ENCODE peak calls at places on chromosomes 1 and 21, in five cellular contexts. One of them, this sample, is unnamed. For H3K4me1, the result is how much of the 10 kb centered on the place peaks cover.

GRCh38 chr1:912740-913301 is 10.9 kb upstream of the SAMD11 start:
- DNase-seq in stomach: no peak
- DNase-seq in left ventricle myocardium inferior: peak
- DNase-seq in NT2/D1: no peak
- DNase-seq in heart right ventricle: no peak
- DNase-seq in this sample: no peak

GRCh38 chr1:192545781-192546521 is 29.6 kb upstream of the RGS1 start:
- DNase-seq in stomach: no peak
- DNase-seq in left ventricle myocardium inferior: no peak
- DNase-seq in NT2/D1: no peak
- DNase-seq in heart right ventricle: no peak
- DNase-seq in this sample: no peak

GRCh38 chr21:44930543-44930981 is 9.3 kb upstream of the SLX9 start:
- DNase-seq in stomach: no peak
- DNase-seq in left ventricle myocardium inferior: peak
- DNase-seq in NT2/D1: no peak
- DNase-seq in heart right ventricle: no peak
- DNase-seq in this sample: no peak

GRCh38 chr21:39062196-39062900 is 120.9 kb downstream of the PSMG1 start:
- DNase-seq in stomach: no peak
- DNase-seq in left ventricle myocardium inferior: no peak
- DNase-seq in NT2/D1: no peak
- DNase-seq in heart right ventricle: no peak
- DNase-seq in this sample: no peak

GRCh38 chr21:33931799-33932390 is 16.3 kb upstream of the ATP5PO start:
- DNase-seq in stomach: no peak
- DNase-seq in left ventricle myocardium inferior: no peak
- DNase-seq in NT2/D1: no peak
- DNase-seq in heart right ventricle: no peak
- DNase-seq in this sample: no peak

GRCh38 chr1:196034080-196034706 is 574.0 kb downstream of the KCNT2 start:
- DNase-seq in stomach: no peak
- DNase-seq in left ventricle myocardium inferior: no peak
- DNase-seq in NT2/D1: peak
- DNase-seq in heart right ventricle: no peak
- DNase-seq in this sample: no peak

GRCh38 chr21:40658237-40658636 is 188.7 kb downstream of the DSCAM start:
- DNase-seq in stomach: no peak
- DNase-seq in left ventricle myocardium inferior: no peak
- DNase-seq in NT2/D1: no peak
- DNase-seq in heart right ventricle: no peak
- DNase-seq in this sample: no peak

GRCh38 chr1:182185822-182186756 is 124.6 kb upstream of the ZNF648 start:
- DNase-seq in stomach: no peak
- DNase-seq in left ventricle myocardium inferior: no peak
- DNase-seq in NT2/D1: peak
- DNase-seq in heart right ventricle: no peak
- DNase-seq in this sample: no peak

GRCh38 chr1:43557744-43558245 is 27.1 kb downstream of the PTPRF start:
- DNase-seq in stomach: peak
- DNase-seq in left ventricle myocardium inferior: no peak
- DNase-seq in NT2/D1: no peak
- DNase-seq in heart right ventricle: no peak
- DNase-seq in this sample: no peak

GRCh38 chr1:54177726-54178125 is 22.1 kb downstream of the CYB5RL start:
- DNase-seq in stomach: no peak
- DNase-seq in left ventricle myocardium inferior: no peak
- DNase-seq in NT2/D1: no peak
- DNase-seq in heart right ventricle: no peak
- DNase-seq in this sample: no peak

GRCh38 chr1:99326215-99326949 is 62.1 kb downstream of the PLPPR4 start:
- DNase-seq in stomach: no peak
- DNase-seq in left ventricle myocardium inferior: no peak
- DNase-seq in NT2/D1: no peak
- DNase-seq in heart right ventricle: no peak
- DNase-seq in this sample: no peak

GRCh38 chr1:195733826-195734225 is 874.4 kb downstream of the KCNT2 start:
- DNase-seq in stomach: no peak
- DNase-seq in left ventricle myocardium inferior: no peak
- DNase-seq in NT2/D1: peak
- DNase-seq in heart right ventricle: no peak
- DNase-seq in this sample: peak

GRCh38 chr21:28731700-28732321 is 260.9 kb downstream of the LTN1 start:
- DNase-seq in stomach: no peak
- DNase-seq in left ventricle myocardium inferior: peak
- DNase-seq in NT2/D1: no peak
- DNase-seq in heart right ventricle: no peak
- DNase-seq in this sample: no peak

GRCh38 chr1:30535595-30536325 is 187.6 kb downstream of the MATN1 start:
- DNase-seq in stomach: no peak
- DNase-seq in left ventricle myocardium inferior: no peak
- DNase-seq in NT2/D1: no peak
- DNase-seq in heart right ventricle: no peak
- DNase-seq in this sample: no peak

GRCh38 chr1:78045600-78045849 is 241 bp upstream of the GIPC2 start:
- DNase-seq in stomach: no peak
- DNase-seq in left ventricle myocardium inferior: no peak
- DNase-seq in NT2/D1: no peak
- DNase-seq in heart right ventricle: no peak
- DNase-seq in this sample: no peak

GRCh38 chr1:78047131-78047530 is 1.4 kb downstream of the GIPC2 start:
- DNase-seq in stomach: no peak
- DNase-seq in left ventricle myocardium inferior: no peak
- DNase-seq in NT2/D1: no peak
- DNase-seq in heart right ventricle: peak
- DNase-seq in this sample: no peak

GRCh38 chr1:78045850-78046778 is at the start of gene GIPC2:
- DNase-seq in stomach: peak
- DNase-seq in left ventricle myocardium inferior: peak
- DNase-seq in NT2/D1: peak
- DNase-seq in heart right ventricle: peak
- DNase-seq in this sample: no peak

GRCh38 chr1:78043436-78043835 is 2.3 kb upstream of the GIPC2 start:
- DNase-seq in stomach: no peak
- DNase-seq in left ventricle myocardium inferior: no peak
- DNase-seq in NT2/D1: no peak
- DNase-seq in heart right ventricle: no peak
- DNase-seq in this sample: no peak

GRCh38 chr1:78044796-78045599 is 768 bp upstream of the GIPC2 start:
- DNase-seq in stomach: no peak
- DNase-seq in left ventricle myocardium inferior: no peak
- DNase-seq in NT2/D1: no peak
- DNase-seq in heart right ventricle: no peak
- DNase-seq in this sample: no peak
- H3K4me1 ChIP-seq in stomach: under half
- H3K4me1 ChIP-seq in left ventricle myocardium inferior: under half
- H3K4me1 ChIP-seq in NT2/D1: under half
- H3K4me1 ChIP-seq in heart right ventricle: under half
- H3K4me1 ChIP-seq in this sample: under half

DNA sequence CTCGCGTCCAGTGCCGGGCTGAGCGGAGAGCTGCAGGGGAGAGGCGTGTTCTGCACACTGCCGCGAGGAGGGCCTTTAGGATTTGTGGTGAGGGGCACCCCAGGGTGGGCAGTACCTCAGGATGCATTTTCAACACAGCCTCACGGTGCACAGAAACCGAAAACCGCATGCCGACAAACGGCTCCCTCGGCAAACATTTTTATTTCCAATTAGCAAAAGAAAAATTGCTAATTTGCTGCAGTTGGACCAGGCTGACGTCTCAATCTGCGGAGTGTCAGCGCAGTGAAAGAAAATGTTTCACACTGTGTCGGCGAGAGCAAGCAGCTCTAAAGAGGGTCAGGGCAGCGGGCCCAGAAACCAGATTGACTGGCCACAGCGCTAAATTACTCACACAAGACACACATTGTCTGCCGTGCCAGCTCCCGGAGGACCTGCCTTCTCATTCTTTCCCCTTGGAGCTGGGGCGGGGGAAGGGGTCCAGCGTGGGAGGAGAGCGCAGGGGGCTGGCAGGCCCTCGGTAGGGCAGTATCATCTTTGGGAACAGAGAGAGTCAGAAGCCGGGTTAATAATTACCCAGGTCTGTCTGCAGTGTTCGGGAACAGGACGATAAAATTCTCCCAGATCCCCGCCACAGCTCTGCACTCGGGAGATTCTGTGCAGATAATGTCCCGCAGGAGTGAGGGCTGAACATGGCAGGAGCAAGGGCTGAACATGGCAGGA is 150.2 kb downstream of the PRDM16 start:
- DNase-seq in stomach: peak
- DNase-seq in left ventricle myocardium inferior: peak
- DNase-seq in NT2/D1: no peak
- DNase-seq in heart right ventricle: peak
- DNase-seq in this sample: no peak
- H3K4me1 ChIP-seq in stomach: half or more
- H3K4me1 ChIP-seq in left ventricle myocardium inferior: under half
- H3K4me1 ChIP-seq in NT2/D1: under half
- H3K4me1 ChIP-seq in heart right ventricle: under half
- H3K4me1 ChIP-seq in this sample: under half

GRCh38 chr1:154952664-154953063 is 3.2 kb downstream of the PBXIP1 start:
- DNase-seq in stomach: no peak
- DNase-seq in left ventricle myocardium inferior: no peak
- DNase-seq in NT2/D1: no peak
- DNase-seq in heart right ventricle: no peak
- DNase-seq in this sample: no peak

GRCh38 chr1:154954541-154954940 is 1.4 kb downstream of the PBXIP1 start:
- DNase-seq in stomach: no peak
- DNase-seq in left ventricle myocardium inferior: no peak
- DNase-seq in NT2/D1: no peak
- DNase-seq in heart right ventricle: no peak
- DNase-seq in this sample: no peak

GRCh38 chr1:154955039-154955717 is 721 bp downstream of the PBXIP1 start:
- DNase-seq in stomach: peak
- DNase-seq in left ventricle myocardium inferior: no peak
- DNase-seq in NT2/D1: no peak
- DNase-seq in heart right ventricle: no peak
- DNase-seq in this sample: peak

GRCh38 chr1:154951901-154952657 is 3.8 kb downstream of the PBXIP1 start:
- DNase-seq in stomach: no peak
- DNase-seq in left ventricle myocardium inferior: no peak
- DNase-seq in NT2/D1: no peak
- DNase-seq in heart right ventricle: no peak
- DNase-seq in this sample: no peak

GRCh38 chr1:154953611-154954038 is 2.3 kb downstream of the PBXIP1 start:
- DNase-seq in stomach: no peak
- DNase-seq in left ventricle myocardium inferior: no peak
- DNase-seq in NT2/D1: no peak
- DNase-seq in heart right ventricle: no peak
- DNase-seq in this sample: no peak
- H3K4me1 ChIP-seq in stomach: half or more
- H3K4me1 ChIP-seq in left ventricle myocardium inferior: half or more
- H3K4me1 ChIP-seq in NT2/D1: under half
- H3K4me1 ChIP-seq in heart right ventricle: under half
- H3K4me1 ChIP-seq in this sample: under half

DNA sequence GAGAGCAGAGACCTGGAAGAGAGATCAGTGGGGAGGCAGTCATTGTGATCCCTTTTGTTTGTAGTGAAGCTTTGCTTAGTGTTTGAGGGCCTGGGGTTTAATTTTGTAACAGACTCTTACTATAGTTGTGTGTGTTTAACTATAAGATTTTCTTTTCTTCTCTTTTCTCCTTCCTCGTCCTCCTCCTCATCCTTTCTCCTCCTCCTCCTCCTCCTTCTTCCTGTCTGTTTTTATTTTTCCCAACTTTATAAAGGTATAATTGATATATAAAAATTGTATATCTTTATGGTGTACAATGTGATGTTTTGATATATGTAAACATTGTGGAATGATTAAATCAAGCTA is 71.2 kb upstream of the MACF1 start:
- DNase-seq in stomach: no peak
- DNase-seq in left ventricle myocardium inferior: no peak
- DNase-seq in NT2/D1: no peak
- DNase-seq in heart right ventricle: no peak
- DNase-seq in this sample: no peak
- H3K4me1 ChIP-seq in stomach: under half
- H3K4me1 ChIP-seq in left ventricle myocardium inferior: half or more
- H3K4me1 ChIP-seq in NT2/D1: under half
- H3K4me1 ChIP-seq in heart right ventricle: half or more
- H3K4me1 ChIP-seq in this sample: under half

DNA sequence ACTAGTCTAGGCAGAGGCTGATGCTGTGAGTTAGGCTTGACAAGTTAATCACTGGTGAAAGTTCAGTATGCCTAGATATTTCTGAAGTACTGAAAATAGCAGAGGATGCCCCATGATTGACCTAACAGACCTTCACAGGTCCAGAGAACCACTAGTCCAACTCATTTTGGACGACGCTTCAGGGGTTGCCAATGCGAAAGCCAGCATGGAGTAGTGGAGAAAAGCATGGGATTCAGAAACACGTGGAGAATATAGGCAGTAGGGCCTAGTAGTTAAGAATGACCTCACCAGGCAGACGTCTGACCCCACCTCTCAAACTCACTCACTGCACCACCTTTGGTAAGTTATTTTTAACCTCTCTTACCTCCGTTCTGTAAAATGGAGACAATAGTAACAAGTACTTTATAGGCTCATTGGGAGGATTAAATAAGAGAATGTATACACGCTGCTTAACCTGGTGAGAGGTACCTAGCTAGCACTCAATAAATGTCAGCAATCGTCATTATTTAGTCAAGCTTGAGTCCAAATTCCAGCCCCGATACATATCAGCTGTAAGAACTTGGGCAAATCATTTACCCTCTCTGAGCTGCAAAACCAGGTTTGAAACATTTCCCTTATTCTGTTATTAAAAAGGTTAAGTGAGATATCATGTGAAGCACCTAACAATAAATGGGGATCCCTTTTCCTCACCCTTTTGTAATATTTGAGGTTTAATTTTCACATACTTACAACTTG is 13.2 kb downstream of the PLPP3 start:
- DNase-seq in stomach: no peak
- DNase-seq in left ventricle myocardium inferior: no peak
- DNase-seq in NT2/D1: no peak
- DNase-seq in heart right ventricle: no peak
- DNase-seq in this sample: no peak
- H3K4me1 ChIP-seq in stomach: under half
- H3K4me1 ChIP-seq in left ventricle myocardium inferior: half or more
- H3K4me1 ChIP-seq in NT2/D1: under half
- H3K4me1 ChIP-seq in heart right ventricle: half or more
- H3K4me1 ChIP-seq in this sample: under half

GRCh38 chr1:27489973-27490741 is at the start of gene WASF2:
- DNase-seq in stomach: peak
- DNase-seq in left ventricle myocardium inferior: peak
- DNase-seq in NT2/D1: peak
- DNase-seq in heart right ventricle: peak
- DNase-seq in this sample: peak
- H3K4me1 ChIP-seq in stomach: under half
- H3K4me1 ChIP-seq in left ventricle myocardium inferior: half or more
- H3K4me1 ChIP-seq in NT2/D1: under half
- H3K4me1 ChIP-seq in heart right ventricle: half or more
- H3K4me1 ChIP-seq in this sample: under half